ENCODE peak calls at places on chromosome 18, in five cellular contexts. E is A549, J is Panc1, W is HCT116, M is HL-60. T is an unnamed sample.

GRCh38 chr18:52829876-52830390 is 489.9 kb downstream of the DCC start:
- DNase-seq in E (no peak), J (no peak), W (no peak), M (no peak), T (no peak)

GRCh38 chr18:45198526-45198925 is 416.8 kb upstream of the SLC14A2 start:
- DNase-seq in E (no peak), J (no peak), W (no peak), M (no peak), T (no peak)

GRCh38 chr18:64318547-64318946 is 169.7 kb upstream of the LINC00305 start:
- DNase-seq in E (no peak), J (no peak), W (no peak), M (no peak), T (no peak)

GRCh38 chr18:31977270-31977872 is 34.4 kb upstream of the TRAPPC8 start:
- DNase-seq in E (peak), J (no peak), W (peak), M (peak), T (peak)

GRCh38 chr18:8045160-8045885 is 478.2 kb downstream of the PTPRM start:
- DNase-seq in E (no peak), J (no peak), W (no peak), M (no peak), T (no peak)

GRCh38 chr18:45879681-45880655 is 54.5 kb downstream of the SIGLEC15 start:
- DNase-seq in E (peak), J (peak), W (peak), M (peak), T (peak)

GRCh38 chr18:46071894-46072867 is at the start of gene PSTPIP2:
- DNase-seq in E (no peak), J (no peak), W (peak), M (no peak), T (peak)

GRCh38 chr18:77077836-77078456 is 54.6 kb downstream of the MBP start:
- DNase-seq in E (no peak), J (no peak), W (no peak), M (no peak), T (no peak)

GRCh38 chr18:75209129-75209951 is at the start of gene PTGR3:
- DNase-seq in E (peak), J (peak), W (peak), M (peak), T (peak)

GRCh38 chr18:58025205-58025604 is 18.8 kb upstream of the NEDD4L start:
- DNase-seq in E (no peak), J (no peak), W (no peak), M (no peak), T (no peak)

GRCh38 chr18:73040247-73040646 is 172.5 kb upstream of the NETO1 start:
- DNase-seq in E (no peak), J (no peak), W (no peak), M (no peak), T (no peak)

GRCh38 chr18:45245036-45245638 is 370.1 kb upstream of the SLC14A2 start:
- DNase-seq in E (no peak), J (no peak), W (no peak), M (no peak), T (no peak)

GRCh38 chr18:12839526-12840196 is 44.4 kb downstream of the PTPN2 start:
- DNase-seq in E (no peak), J (no peak), W (no peak), M (no peak), T (no peak)

GRCh38 chr18:11512096-11513030 is 97.0 kb upstream of the SLC35G4 start:
- DNase-seq in E (peak), J (no peak), W (no peak), M (no peak), T (peak)

GRCh38 chr18:63850010-63850409 is 37.5 kb upstream of the SERPINB2 start:
- DNase-seq in E (peak), J (no peak), W (peak), M (peak), T (peak)

GRCh38 chr18:62844850-62845643 is 129.7 kb downstream of the PHLPP1 start:
- DNase-seq in E (no peak), J (no peak), W (no peak), M (no peak), T (no peak)

GRCh38 chr18:48915621-48916425 is 34.9 kb downstream of the SMAD7 start:
- DNase-seq in E (no peak), J (no peak), W (no peak), M (no peak), T (no peak)

GRCh38 chr18:79681484-79682387 is 2.1 kb downstream of the CTDP1 start:
- DNase-seq in E (no peak), J (no peak), W (no peak), M (peak), T (no peak)

GRCh38 chr18:5890606-5891360 is 4.5 kb downstream of the TMEM200C start:
- DNase-seq in E (peak), J (no peak), W (no peak), M (no peak), T (peak)

GRCh38 chr18:37467002-37467401 is 98.6 kb downstream of the CELF4 start:
- DNase-seq in E (no peak), J (no peak), W (no peak), M (no peak), T (no peak)

GRCh38 chr18:52950153-52950552 is 610.2 kb downstream of the DCC start:
- DNase-seq in E (no peak), J (no peak), W (no peak), M (no peak), T (no peak)

GRCh38 chr18:6878881-6879280 is 149.4 kb downstream of the ARHGAP28 start:
- DNase-seq in E (no peak), J (no peak), W (no peak), M (no peak), T (peak)

GRCh38 chr18:2980607-2980923 is 32.4 kb downstream of the LPIN2 start:
- DNase-seq in E (no peak), J (no peak), W (no peak), M (no peak), T (no peak)

GRCh38 chr18:27206411-27206810 is 21.3 kb upstream of the CHST9 start:
- DNase-seq in E (no peak), J (no peak), W (no peak), M (no peak), T (no peak)

GRCh38 chr18:58054041-58054733 is 10.2 kb downstream of the NEDD4L start:
- DNase-seq in E (no peak), J (no peak), W (no peak), M (no peak), T (peak)

GRCh38 chr18:55910328-55910727 is 322.3 kb upstream of the TCF4 start:
- DNase-seq in E (no peak), J (no peak), W (no peak), M (no peak), T (no peak)

GRCh38 chr18:40413160-40413559 is 1541.9 kb upstream of the PIK3C3 start:
- DNase-seq in E (no peak), J (no peak), W (no peak), M (no peak), T (peak)

GRCh38 chr18:76486029-76486428 is 9.0 kb downstream of the ZNF516 start:
- DNase-seq in E (no peak), J (no peak), W (no peak), M (no peak), T (no peak)

GRCh38 chr18:22412502-22412901 is 5.2 kb downstream of the CTAGE1 start:
- DNase-seq in E (no peak), J (no peak), W (no peak), M (no peak), T (no peak)

GRCh38 chr18:12278765-12279682 is 24.9 kb downstream of the CIDEA start:
- DNase-seq in E (no peak), J (no peak), W (no peak), M (no peak), T (peak)

GRCh38 chr18:77105021-77105420 is 27.6 kb downstream of the MBP start:
- DNase-seq in E (no peak), J (no peak), W (no peak), M (no peak), T (no peak)

GRCh38 chr18:46426311-46427047 is 230.5 kb downstream of the LOXHD1 start:
- DNase-seq in E (no peak), J (no peak), W (no peak), M (no peak), T (no peak)

GRCh38 chr18:67310826-67311225 is 205.7 kb downstream of the DSEL start:
- DNase-seq in E (no peak), J (no peak), W (no peak), M (no peak), T (no peak)

GRCh38 chr18:8799593-8799992 is 94.2 kb downstream of the MTCL1 start:
- DNase-seq in E (no peak), J (no peak), W (no peak), M (no peak), T (no peak)

GRCh38 chr18:75582406-75582821 is 154.9 kb upstream of the SMIM21 start:
- DNase-seq in E (no peak), J (no peak), W (no peak), M (no peak), T (no peak)

GRCh38 chr18:6482198-6482977 is 67.7 kb upstream of the L3MBTL4 start:
- DNase-seq in E (peak), J (peak), W (no peak), M (no peak), T (peak)

GRCh38 chr18:8794133-8794986 is 89.0 kb downstream of the MTCL1 start:
- DNase-seq in E (no peak), J (no peak), W (peak), M (no peak), T (no peak)

GRCh38 chr18:13452851-13453524 is 234.4 kb downstream of the LDLRAD4 start:
- DNase-seq in E (no peak), J (no peak), W (no peak), M (no peak), T (peak)

GRCh38 chr18:63604791-63605567 is 17.8 kb downstream of the SERPINB13 start:
- DNase-seq in E (no peak), J (no peak), W (peak), M (no peak), T (no peak)

GRCh38 chr18:23574611-23575308 is 11.5 kb downstream of the NPC1 start:
- DNase-seq in E (no peak), J (no peak), W (no peak), M (no peak), T (no peak)
- TF ChIP-seq REST in E (no peak), J (no peak), W (no peak), M (no peak), T (no peak)

DNA sequence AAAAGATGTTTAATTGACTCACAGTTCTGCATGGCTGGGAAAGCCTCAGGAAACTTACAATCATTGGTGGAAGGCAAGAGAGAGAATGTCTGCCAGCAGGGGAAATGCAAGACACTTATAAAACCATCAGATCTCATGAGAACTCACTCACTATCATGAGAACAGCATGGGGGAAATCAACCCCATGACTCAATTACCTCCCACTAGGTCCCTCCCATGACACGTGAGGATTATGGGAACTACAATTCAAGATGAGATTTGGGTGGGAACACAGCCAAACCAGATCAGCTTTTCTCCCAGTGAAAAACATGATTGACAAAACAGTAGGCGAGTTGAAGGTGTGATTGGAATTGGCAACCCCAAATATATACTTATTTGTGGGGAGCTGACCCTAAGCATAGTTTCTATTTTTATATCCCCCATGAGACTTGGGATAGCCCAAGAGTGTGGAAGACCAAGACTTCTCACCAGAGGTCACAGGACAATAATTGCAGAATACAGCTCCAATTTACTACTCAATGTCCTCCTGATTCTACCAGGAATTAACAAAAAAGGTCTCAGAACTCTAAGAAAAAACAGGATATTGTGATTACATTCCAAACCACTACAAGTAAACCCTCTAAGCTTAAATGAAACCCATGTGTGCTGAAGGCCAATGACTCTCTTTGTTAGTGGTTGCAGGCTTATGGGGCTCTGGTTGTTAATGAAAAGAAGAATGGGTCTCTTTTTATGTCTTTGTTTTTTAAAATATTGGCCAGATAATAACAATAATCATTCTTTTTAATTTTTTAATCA is 96.1 kb upstream of the PIK3C3 start:
- DNase-seq in E (no peak), J (no peak), W (no peak), M (no peak), T (no peak)
- TF ChIP-seq REST in E (no peak), J (no peak), W (no peak), M (no peak), T (no peak)

DNA sequence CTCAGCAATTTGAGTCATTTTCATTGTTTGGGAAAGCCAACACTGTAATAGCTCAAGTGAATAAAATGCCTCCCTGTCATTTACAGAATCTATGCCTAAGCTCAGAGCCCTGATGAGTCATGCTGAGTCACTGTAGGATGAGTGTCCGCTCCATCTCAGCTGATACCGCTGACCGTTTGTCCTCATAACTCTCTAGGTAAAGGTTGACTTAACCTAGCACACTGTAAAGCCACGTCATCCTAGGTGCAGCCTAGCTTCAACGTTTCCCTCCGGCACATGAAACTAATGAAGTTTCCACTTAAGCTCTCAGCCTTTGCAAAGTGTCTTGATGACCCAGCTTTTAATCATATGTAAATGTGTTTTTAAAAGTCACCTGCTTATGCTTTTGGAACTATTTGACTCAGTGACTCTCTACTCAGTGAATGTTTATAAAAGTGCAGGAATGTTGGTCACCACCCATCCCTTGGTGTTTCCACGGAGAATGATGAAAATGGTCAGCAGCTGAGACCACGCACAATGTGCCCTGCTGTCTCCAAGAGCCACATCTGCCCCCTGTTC is 154.0 kb downstream of the PMAIP1 start:
- DNase-seq in E (peak), J (peak), W (peak), M (no peak), T (peak)
- TF ChIP-seq REST in E (no peak), J (no peak), W (no peak), M (no peak), T (no peak)

GRCh38 chr18:35592298-35592697 is 10.8 kb downstream of the GALNT1 start:
- DNase-seq in E (no peak), J (no peak), W (no peak), M (peak), T (no peak)

GRCh38 chr18:35588995-35589394 is 7.5 kb downstream of the GALNT1 start:
- DNase-seq in E (no peak), J (no peak), W (no peak), M (no peak), T (peak)

GRCh38 chr18:35593859-35594258 is 12.3 kb downstream of the GALNT1 start:
- DNase-seq in E (no peak), J (no peak), W (no peak), M (no peak), T (no peak)

GRCh38 chr18:35588122-35588521 is 6.6 kb downstream of the GALNT1 start:
- DNase-seq in E (no peak), J (no peak), W (no peak), M (no peak), T (no peak)

DNA sequence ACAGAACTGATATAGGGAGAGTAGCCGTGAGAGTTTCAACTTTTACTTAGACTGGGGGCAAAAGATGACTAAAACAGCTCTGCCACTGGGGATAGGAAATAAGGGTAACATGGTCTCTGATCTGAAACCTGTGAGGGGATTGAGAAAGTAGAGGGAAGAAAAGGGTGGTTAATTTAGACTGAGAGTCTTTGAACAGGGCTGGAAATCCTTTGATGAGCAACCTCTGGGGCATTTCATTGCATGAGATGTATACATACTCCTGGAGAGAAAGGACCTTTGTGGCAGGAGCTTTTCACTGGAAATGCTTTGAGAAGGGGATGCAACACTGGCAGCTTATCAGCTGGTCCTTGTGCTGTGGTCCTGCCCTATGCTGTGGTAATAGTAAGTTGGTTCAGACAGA is 9.4 kb downstream of the GALNT1 start:
- DNase-seq in E (no peak), J (no peak), W (no peak), M (no peak), T (no peak)
- TF ChIP-seq REST in E (no peak), J (no peak), W (no peak), M (no peak), T (no peak)

DNA sequence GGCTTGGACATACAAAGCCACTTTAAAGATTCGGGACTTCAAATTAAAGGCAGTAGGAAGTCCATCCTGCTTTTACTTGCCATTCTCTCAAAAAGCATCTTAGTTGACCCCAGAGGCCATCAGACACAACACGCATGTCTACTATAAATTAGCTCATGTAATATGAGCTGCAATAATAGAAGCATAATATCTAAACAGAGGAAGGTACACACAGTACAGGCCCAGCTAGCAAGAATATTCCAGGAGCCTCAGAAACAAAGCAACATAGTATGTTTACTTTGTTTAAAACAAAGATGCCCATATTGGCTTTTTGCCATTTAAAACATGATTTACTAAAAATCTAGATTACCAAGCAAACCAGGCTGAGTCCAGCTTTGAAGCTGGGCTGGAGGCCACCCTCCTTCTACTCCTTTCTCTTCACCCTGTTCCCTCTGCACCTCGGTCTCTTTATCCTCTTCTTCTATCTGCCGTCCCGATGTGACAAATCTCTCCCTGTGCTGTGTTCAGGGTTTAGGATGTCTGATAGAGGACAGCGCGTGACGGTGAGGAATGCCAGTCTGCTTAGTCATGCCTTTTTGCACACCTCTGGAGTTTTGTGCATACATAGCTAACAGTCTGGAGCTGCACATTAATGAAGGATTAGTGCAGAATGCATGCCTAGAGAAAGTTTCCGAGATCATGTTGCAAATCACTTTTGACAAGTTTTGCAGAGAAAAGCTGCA is 28.2 kb downstream of the DTNA start:
- DNase-seq in E (no peak), J (peak), W (no peak), M (no peak), T (no peak)
- TF ChIP-seq REST in E (no peak), J (no peak), W (no peak), M (no peak), T (no peak)

GRCh38 chr18:801137-801536 is 10.9 kb downstream of the YES1 start:
- DNase-seq in E (no peak), J (no peak), W (no peak), M (peak), T (no peak)
- TF ChIP-seq REST in E (no peak), J (no peak), W (no peak), M (no peak), T (no peak)

DNA sequence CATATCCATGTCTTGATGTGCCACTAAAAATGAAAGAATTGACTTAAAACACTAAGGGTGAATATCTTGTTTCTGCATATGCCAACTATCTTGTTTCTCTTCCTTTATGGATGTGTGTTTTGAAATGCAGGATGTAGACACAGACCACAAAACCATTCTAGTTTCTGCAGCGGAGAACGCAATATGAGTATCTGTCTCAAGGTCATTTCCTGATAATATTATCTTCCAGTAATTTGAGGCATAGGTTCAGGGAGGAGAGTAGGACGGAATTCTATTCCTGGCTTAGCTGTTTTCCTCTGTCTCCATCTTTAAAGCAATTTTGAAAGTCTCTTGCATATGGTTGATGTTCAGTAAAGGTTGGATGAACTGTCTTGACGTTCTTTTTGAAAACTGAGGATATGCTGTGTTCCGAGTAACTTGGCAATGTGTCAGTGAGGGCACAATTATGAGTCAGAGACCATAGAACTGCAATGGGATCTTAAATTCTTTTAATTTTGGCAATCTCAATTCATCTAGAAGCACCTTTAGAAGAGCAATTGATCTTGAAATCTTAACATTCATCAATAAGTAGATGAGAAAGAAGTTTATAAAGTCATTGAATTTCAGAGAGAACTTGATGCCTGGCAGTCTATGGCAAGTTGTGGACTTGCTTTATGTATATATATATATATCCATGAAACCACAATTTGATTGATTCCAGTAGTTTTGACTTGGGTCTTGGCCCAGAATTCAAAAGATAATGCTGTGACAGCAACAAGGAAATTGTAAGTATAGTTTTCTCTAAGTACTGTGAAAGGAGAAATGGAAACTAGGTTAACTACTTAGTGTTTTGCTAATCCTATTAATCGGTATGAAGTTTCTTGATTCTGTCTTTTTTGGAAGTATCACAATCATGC is 24.8 kb downstream of the RAB27B start:
- DNase-seq in E (no peak), J (no peak), W (no peak), M (no peak), T (no peak)
- TF ChIP-seq REST in E (no peak), J (no peak), W (no peak), M (no peak), T (no peak)

T was measured in GM23338.